ENCODE peak calls at places on chromosomes 13 and 19, in ten cellular contexts. One of them, this sample, is unnamed.

GRCh38 chr13:50202485-50202884 is 187.2 kb downstream of the KCNRG start:
- DNase-seq in IMR-90: no peak
- DNase-seq in suprapubic skin: no peak
- DNase-seq in lower leg skin: no peak
- DNase-seq in uterus: no peak
- DNase-seq in transverse colon: no peak
- DNase-seq in upper lobe of left lung: no peak
- DNase-seq in adrenal gland: no peak
- DNase-seq in heart left ventricle: no peak
- DNase-seq in A549: no peak
- DNase-seq in this sample: no peak

GRCh38 chr19:42099336-42099925 is 23.5 kb downstream of the ZNF574 start:
- DNase-seq in IMR-90: no peak
- DNase-seq in adrenal gland: no peak
- DNase-seq in A549: no peak
- DNase-seq in uterus: no peak
- DNase-seq in lower leg skin: no peak
- DNase-seq in heart left ventricle: no peak
- DNase-seq in upper lobe of left lung: no peak
- DNase-seq in suprapubic skin: no peak
- DNase-seq in transverse colon: no peak
- DNase-seq in this sample: no peak

GRCh38 chr19:14961956-14962685 is 17.5 kb downstream of the SLC1A6 start:
- DNase-seq in heart left ventricle: no peak
- DNase-seq in transverse colon: no peak
- DNase-seq in upper lobe of left lung: no peak
- DNase-seq in lower leg skin: peak
- DNase-seq in IMR-90: no peak
- DNase-seq in uterus: no peak
- DNase-seq in suprapubic skin: no peak
- DNase-seq in adrenal gland: no peak
- DNase-seq in A549: no peak
- DNase-seq in this sample: no peak

GRCh38 chr13:68009546-68009945 is 779.4 kb upstream of the PCDH9 start:
- DNase-seq in suprapubic skin: no peak
- DNase-seq in lower leg skin: no peak
- DNase-seq in transverse colon: no peak
- DNase-seq in adrenal gland: no peak
- DNase-seq in IMR-90: no peak
- DNase-seq in heart left ventricle: no peak
- DNase-seq in A549: no peak
- DNase-seq in upper lobe of left lung: no peak
- DNase-seq in uterus: no peak
- DNase-seq in this sample: no peak

GRCh38 chr13:94344126-94344863 is 135.2 kb downstream of the DCT start:
- DNase-seq in upper lobe of left lung: no peak
- DNase-seq in transverse colon: no peak
- DNase-seq in uterus: no peak
- DNase-seq in heart left ventricle: no peak
- DNase-seq in suprapubic skin: no peak
- DNase-seq in IMR-90: peak
- DNase-seq in lower leg skin: no peak
- DNase-seq in A549: no peak
- DNase-seq in adrenal gland: peak
- DNase-seq in this sample: no peak

GRCh38 chr13:66323695-66324094 is 906.4 kb downstream of the PCDH9 start:
- DNase-seq in IMR-90: no peak
- DNase-seq in suprapubic skin: no peak
- DNase-seq in upper lobe of left lung: no peak
- DNase-seq in lower leg skin: no peak
- DNase-seq in transverse colon: no peak
- DNase-seq in adrenal gland: no peak
- DNase-seq in A549: no peak
- DNase-seq in uterus: no peak
- DNase-seq in heart left ventricle: no peak
- DNase-seq in this sample: no peak

GRCh38 chr13:114131581-114132418 is 623 bp downstream of the RASA3 start:
- DNase-seq in A549: peak
- DNase-seq in heart left ventricle: no peak
- DNase-seq in upper lobe of left lung: no peak
- DNase-seq in uterus: no peak
- DNase-seq in lower leg skin: no peak
- DNase-seq in IMR-90: no peak
- DNase-seq in suprapubic skin: no peak
- DNase-seq in adrenal gland: no peak
- DNase-seq in transverse colon: no peak
- DNase-seq in this sample: peak

GRCh38 chr19:4139614-4140236 is 13.7 kb upstream of the CREB3L3 start:
- DNase-seq in upper lobe of left lung: peak
- DNase-seq in uterus: peak
- DNase-seq in transverse colon: peak
- DNase-seq in heart left ventricle: peak
- DNase-seq in suprapubic skin: peak
- DNase-seq in adrenal gland: peak
- DNase-seq in IMR-90: peak
- DNase-seq in A549: peak
- DNase-seq in lower leg skin: peak
- DNase-seq in this sample: peak

GRCh38 chr19:7947939-7948338 is 4.5 kb upstream of the TIMM44 start:
- DNase-seq in IMR-90: peak
- DNase-seq in suprapubic skin: no peak
- DNase-seq in heart left ventricle: no peak
- DNase-seq in transverse colon: no peak
- DNase-seq in A549: no peak
- DNase-seq in upper lobe of left lung: no peak
- DNase-seq in uterus: no peak
- DNase-seq in adrenal gland: no peak
- DNase-seq in lower leg skin: no peak
- DNase-seq in this sample: no peak

GRCh38 chr19:28026636-28027035 is 1186.3 kb downstream of the UQCRFS1 start:
- DNase-seq in upper lobe of left lung: no peak
- DNase-seq in adrenal gland: no peak
- DNase-seq in A549: no peak
- DNase-seq in lower leg skin: peak
- DNase-seq in transverse colon: no peak
- DNase-seq in suprapubic skin: no peak
- DNase-seq in heart left ventricle: no peak
- DNase-seq in IMR-90: no peak
- DNase-seq in uterus: no peak
- DNase-seq in this sample: no peak

GRCh38 chr13:114298866-114299265 is 15.4 kb upstream of the CHAMP1 start:
- DNase-seq in transverse colon: no peak
- DNase-seq in adrenal gland: no peak
- DNase-seq in upper lobe of left lung: no peak
- DNase-seq in suprapubic skin: no peak
- DNase-seq in IMR-90: no peak
- DNase-seq in heart left ventricle: no peak
- DNase-seq in uterus: no peak
- DNase-seq in lower leg skin: no peak
- DNase-seq in A549: no peak
- DNase-seq in this sample: no peak

GRCh38 chr13:22744688-22745452 is 435.9 kb upstream of the SGCG start:
- DNase-seq in upper lobe of left lung: no peak
- DNase-seq in heart left ventricle: no peak
- DNase-seq in transverse colon: no peak
- DNase-seq in A549: peak
- DNase-seq in uterus: no peak
- DNase-seq in IMR-90: no peak
- DNase-seq in lower leg skin: no peak
- DNase-seq in adrenal gland: no peak
- DNase-seq in suprapubic skin: no peak
- DNase-seq in this sample: no peak

DNA sequence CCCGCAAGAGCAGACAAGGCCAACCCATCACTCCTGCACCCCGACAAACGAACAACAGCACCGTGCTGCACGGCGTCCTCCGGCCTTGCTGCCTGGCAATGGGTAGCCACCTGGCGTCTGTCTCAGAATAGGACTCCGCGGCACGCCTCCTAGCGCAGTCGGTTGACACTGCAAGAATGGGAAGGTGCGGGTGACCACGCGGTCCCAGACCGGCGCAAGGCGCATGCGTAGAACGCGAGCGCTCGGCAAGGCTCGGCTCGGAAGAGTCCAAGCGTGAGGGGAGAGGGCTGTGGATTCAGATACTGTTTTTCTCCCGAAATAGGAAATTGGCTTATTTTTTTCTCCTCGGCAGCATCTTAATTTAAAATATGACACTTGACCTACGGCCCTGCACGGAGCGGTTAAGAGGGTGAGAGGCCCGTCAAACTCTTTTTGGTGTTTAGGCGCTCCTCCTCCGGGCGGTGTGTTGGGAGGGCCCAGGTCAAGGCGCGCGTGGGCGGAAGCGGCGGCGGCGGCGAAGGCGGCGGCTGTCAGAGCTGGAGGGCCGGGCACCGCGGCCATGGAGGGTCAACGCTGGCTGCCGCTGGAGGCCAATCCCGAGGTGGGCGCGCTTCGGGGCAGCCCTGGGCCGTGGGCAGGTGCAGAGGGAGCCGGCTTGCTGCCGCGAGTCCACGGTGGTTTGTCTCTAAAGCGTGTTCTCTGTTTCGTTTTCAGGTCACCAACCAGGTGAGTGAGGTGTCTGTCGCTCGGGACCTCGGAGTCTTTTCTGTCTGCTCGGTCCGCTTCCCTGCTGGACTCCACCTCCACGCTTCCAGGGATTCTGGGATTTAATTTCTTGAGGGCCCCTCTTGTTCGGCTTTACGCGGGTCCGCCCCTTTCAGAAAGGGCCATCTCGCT is at the start of gene UCHL3:
- DNase-seq in transverse colon: peak
- DNase-seq in IMR-90: peak
- DNase-seq in suprapubic skin: peak
- DNase-seq in uterus: peak
- DNase-seq in A549: peak
- DNase-seq in upper lobe of left lung: peak
- DNase-seq in lower leg skin: peak
- DNase-seq in adrenal gland: peak
- DNase-seq in heart left ventricle: peak
- DNase-seq in this sample: peak
- TF ChIP-seq POLR2A in transverse colon: peak
- TF ChIP-seq POLR2A in IMR-90: no peak
- TF ChIP-seq POLR2A in suprapubic skin: no peak
- TF ChIP-seq POLR2A in uterus: no peak
- TF ChIP-seq POLR2A in A549: peak
- TF ChIP-seq POLR2A in upper lobe of left lung: no peak
- TF ChIP-seq POLR2A in lower leg skin: no peak
- TF ChIP-seq POLR2A in adrenal gland: peak
- TF ChIP-seq POLR2A in heart left ventricle: no peak
- TF ChIP-seq POLR2A in this sample: peak

GRCh38 chr19:5578094-5578846 is 10.5 kb upstream of the TINCR start:
- DNase-seq in transverse colon: peak
- DNase-seq in IMR-90: peak
- DNase-seq in lower leg skin: peak
- DNase-seq in uterus: peak
- DNase-seq in suprapubic skin: no peak
- DNase-seq in heart left ventricle: peak
- DNase-seq in adrenal gland: peak
- DNase-seq in A549: peak
- DNase-seq in upper lobe of left lung: peak
- DNase-seq in this sample: peak
- TF ChIP-seq POLR2A in transverse colon: no peak
- TF ChIP-seq POLR2A in IMR-90: no peak
- TF ChIP-seq POLR2A in lower leg skin: no peak
- TF ChIP-seq POLR2A in uterus: no peak
- TF ChIP-seq POLR2A in suprapubic skin: no peak
- TF ChIP-seq POLR2A in heart left ventricle: no peak
- TF ChIP-seq POLR2A in adrenal gland: no peak
- TF ChIP-seq POLR2A in A549: no peak
- TF ChIP-seq POLR2A in upper lobe of left lung: no peak
- TF ChIP-seq POLR2A in this sample: no peak

GRCh38 chr19:54364775-54365257 is at the start of gene LAIR1:
- DNase-seq in heart left ventricle: peak
- DNase-seq in adrenal gland: peak
- DNase-seq in IMR-90: no peak
- DNase-seq in lower leg skin: no peak
- DNase-seq in suprapubic skin: no peak
- DNase-seq in uterus: peak
- DNase-seq in transverse colon: peak
- DNase-seq in upper lobe of left lung: peak
- DNase-seq in A549: no peak
- DNase-seq in this sample: no peak
- TF ChIP-seq POLR2A in heart left ventricle: no peak
- TF ChIP-seq POLR2A in adrenal gland: no peak
- TF ChIP-seq POLR2A in IMR-90: no peak
- TF ChIP-seq POLR2A in lower leg skin: no peak
- TF ChIP-seq POLR2A in suprapubic skin: no peak
- TF ChIP-seq POLR2A in uterus: no peak
- TF ChIP-seq POLR2A in transverse colon: peak
- TF ChIP-seq POLR2A in upper lobe of left lung: no peak
- TF ChIP-seq POLR2A in A549: no peak
- TF ChIP-seq POLR2A in this sample: no peak

GRCh38 chr19:13705201-13705600 is 59.1 kb upstream of the MRI1 start:
- DNase-seq in suprapubic skin: no peak
- DNase-seq in IMR-90: no peak
- DNase-seq in lower leg skin: no peak
- DNase-seq in transverse colon: no peak
- DNase-seq in uterus: no peak
- DNase-seq in heart left ventricle: no peak
- DNase-seq in A549: no peak
- DNase-seq in adrenal gland: no peak
- DNase-seq in upper lobe of left lung: no peak
- DNase-seq in this sample: no peak

GRCh38 chr19:13701624-13702023 is 62.7 kb upstream of the MRI1 start:
- DNase-seq in lower leg skin: no peak
- DNase-seq in A549: no peak
- DNase-seq in transverse colon: no peak
- DNase-seq in upper lobe of left lung: no peak
- DNase-seq in uterus: no peak
- DNase-seq in heart left ventricle: no peak
- DNase-seq in suprapubic skin: no peak
- DNase-seq in adrenal gland: no peak
- DNase-seq in IMR-90: no peak
- DNase-seq in this sample: no peak

GRCh38 chr19:13699786-13700185 is 64.5 kb upstream of the MRI1 start:
- DNase-seq in uterus: no peak
- DNase-seq in heart left ventricle: no peak
- DNase-seq in upper lobe of left lung: no peak
- DNase-seq in transverse colon: no peak
- DNase-seq in adrenal gland: no peak
- DNase-seq in A549: no peak
- DNase-seq in suprapubic skin: no peak
- DNase-seq in lower leg skin: no peak
- DNase-seq in IMR-90: no peak
- DNase-seq in this sample: no peak

GRCh38 chr19:13696839-13697238 is 67.5 kb upstream of the MRI1 start:
- DNase-seq in upper lobe of left lung: no peak
- DNase-seq in IMR-90: no peak
- DNase-seq in uterus: no peak
- DNase-seq in lower leg skin: no peak
- DNase-seq in A549: no peak
- DNase-seq in heart left ventricle: no peak
- DNase-seq in transverse colon: no peak
- DNase-seq in suprapubic skin: no peak
- DNase-seq in adrenal gland: no peak
- DNase-seq in this sample: no peak

DNA sequence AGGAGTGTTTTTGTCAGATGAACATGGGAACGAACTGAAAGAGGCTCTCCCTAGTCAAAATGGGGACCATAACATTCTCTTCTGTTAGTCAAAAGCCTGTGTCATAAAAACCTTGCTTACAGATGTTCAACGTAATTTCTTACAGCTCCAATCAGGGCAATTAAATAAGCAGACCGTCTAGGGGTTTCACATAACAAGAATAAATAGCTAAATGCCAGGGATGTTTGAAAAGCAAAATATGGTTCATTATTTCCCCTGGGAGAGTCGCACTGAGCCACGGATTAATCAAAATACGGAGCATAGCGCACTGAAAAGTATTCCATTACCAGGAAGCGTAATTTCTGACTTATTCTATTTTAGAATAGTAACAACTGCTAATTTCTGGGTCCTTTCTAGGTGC is 63.7 kb upstream of the MRI1 start:
- DNase-seq in adrenal gland: no peak
- DNase-seq in suprapubic skin: no peak
- DNase-seq in uterus: no peak
- DNase-seq in lower leg skin: no peak
- DNase-seq in upper lobe of left lung: no peak
- DNase-seq in A549: no peak
- DNase-seq in heart left ventricle: no peak
- DNase-seq in transverse colon: no peak
- DNase-seq in IMR-90: no peak
- DNase-seq in this sample: no peak
- TF ChIP-seq POLR2A in adrenal gland: no peak
- TF ChIP-seq POLR2A in suprapubic skin: no peak
- TF ChIP-seq POLR2A in uterus: no peak
- TF ChIP-seq POLR2A in lower leg skin: no peak
- TF ChIP-seq POLR2A in upper lobe of left lung: no peak
- TF ChIP-seq POLR2A in A549: no peak
- TF ChIP-seq POLR2A in heart left ventricle: no peak
- TF ChIP-seq POLR2A in transverse colon: no peak
- TF ChIP-seq POLR2A in IMR-90: no peak
- TF ChIP-seq POLR2A in this sample: no peak